ENCODE peak calls at places on chromosomes 2 and 18, in five cellular contexts. G, J, R, Y and L are unnamed samples. For H3K4me1, the result is how much of the 10 kb centered on the place peaks cover.

GRCh38 chr2:46363535-46364170 is 66.4 kb downstream of the EPAS1 start:
- DNase-seq in G (no peak), Y (no peak), J (no peak), R (no peak), L (no peak)

GRCh38 chr18:44589709-44590108 is 91.0 kb upstream of the SETBP1 start:
- DNase-seq in Y (no peak), G (no peak), J (no peak), R (no peak), L (no peak)

GRCh38 chr2:188645982-188646381 is 328.2 kb upstream of the COL3A1 start:
- DNase-seq in Y (no peak), R (no peak), J (no peak), G (no peak), L (no peak)

GRCh38 chr2:235627682-235628081 is 133.8 kb downstream of the AGAP1 start:
- DNase-seq in Y (no peak), J (no peak), R (no peak), G (no peak), L (no peak)

GRCh38 chr2:235551965-235552364 is 58.1 kb downstream of the AGAP1 start:
- DNase-seq in G (peak), Y (no peak), J (peak), R (no peak), L (peak)

GRCh38 chr2:239673641-239674040 is 272.8 kb upstream of the HDAC4 start:
- DNase-seq in R (no peak), Y (no peak), G (no peak), J (no peak), L (no peak)

GRCh38 chr2:196245746-196246145 is 74.4 kb upstream of the STK17B start:
- DNase-seq in Y (no peak), G (no peak), R (no peak), J (no peak), L (no peak)

GRCh38 chr2:72757177-72757775 is 68.6 kb downstream of the EXOC6B start:
- DNase-seq in R (no peak), J (no peak), G (no peak), Y (no peak), L (no peak)

GRCh38 chr18:28081516-28081915 is 95.4 kb downstream of the CDH2 start:
- DNase-seq in G (no peak), Y (no peak), R (no peak), J (no peak), L (no peak)

GRCh38 chr18:154151-154550 is 4.2 kb upstream of the USP14 start:
- DNase-seq in Y (no peak), G (no peak), R (no peak), J (no peak), L (no peak)

GRCh38 chr18:23716516-23716915 is 27.3 kb downstream of the LAMA3 start:
- DNase-seq in Y (no peak), G (no peak), R (no peak), J (no peak), L (no peak)

GRCh38 chr18:74949611-74950010 is 259.3 kb downstream of the PTGR3 start:
- DNase-seq in J (no peak), G (no peak), R (no peak), Y (no peak), L (no peak)

GRCh38 chr2:197174539-197175094 is 136.0 kb downstream of the ANKRD44 start:
- DNase-seq in R (no peak), G (no peak), J (no peak), Y (no peak), L (no peak)

GRCh38 chr2:142131016-142131714 is at the start of gene LRP1B:
- DNase-seq in R (no peak), J (no peak), Y (peak), G (no peak), L (peak)

GRCh38 chr2:64914735-64915509 is 74.3 kb upstream of the SLC1A4 start:
- DNase-seq in G (peak), Y (no peak), R (no peak), J (peak), L (peak)

GRCh38 chr18:13036622-13037320 is 45.6 kb downstream of the CEP192 start:
- DNase-seq in J (no peak), Y (no peak), R (no peak), G (no peak), L (no peak)

GRCh38 chr2:240594511-240595380 is 8.2 kb downstream of the CAPN10 start:
- DNase-seq in G (peak), R (no peak), Y (peak), J (no peak), L (no peak)

GRCh38 chr2:34178482-34178881 is 579.4 kb upstream of the FAM98A start:
- DNase-seq in J (no peak), R (no peak), Y (no peak), G (no peak), L (no peak)

GRCh38 chr18:9392726-9393125 is 58.2 kb downstream of the TWSG1 start:
- DNase-seq in G (no peak), R (no peak), J (peak), Y (no peak), L (no peak)

GRCh38 chr2:11750917-11751316 is 4.5 kb downstream of the LPIN1 start:
- DNase-seq in J (peak), G (no peak), Y (no peak), R (no peak), L (peak)

GRCh38 chr2:11754705-11755026 is 8.2 kb downstream of the LPIN1 start:
- DNase-seq in J (peak), Y (no peak), R (no peak), G (no peak), L (no peak)

GRCh38 chr2:11753452-11753885 is 7.0 kb downstream of the LPIN1 start:
- DNase-seq in Y (no peak), J (peak), G (no peak), R (peak), L (peak)

GRCh38 chr2:11753886-11754704 is 7.7 kb downstream of the LPIN1 start:
- DNase-seq in G (no peak), J (peak), Y (no peak), R (peak), L (peak)

DNA sequence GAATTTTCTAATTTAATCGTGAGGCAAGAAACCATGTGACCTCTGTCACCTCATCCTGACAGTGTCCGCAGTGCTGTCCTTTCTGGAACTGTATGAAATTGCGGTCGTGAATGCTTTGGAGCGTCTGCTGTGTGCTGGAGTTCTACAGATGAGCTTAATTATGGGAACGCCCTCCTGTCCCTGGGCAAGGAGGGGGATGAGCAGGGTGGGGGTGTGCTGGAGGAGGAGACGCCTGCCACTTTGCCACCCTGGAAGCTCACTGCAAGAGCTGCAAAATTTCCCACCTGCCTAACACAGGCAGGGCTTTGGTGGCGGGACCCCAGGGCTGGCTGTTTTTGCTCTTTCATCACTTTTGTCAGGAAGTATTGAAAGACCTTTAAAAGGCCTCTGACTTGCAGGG is 6.5 kb downstream of the LPIN1 start:
- DNase-seq in Y (no peak), G (no peak), R (no peak), J (no peak), L (peak)
- H3K4me1 ChIP-seq in Y (under half), G (half or more), R (half or more), J (half or more), L (half or more)

GRCh38 chr2:144686518-144687215 is 166.7 kb upstream of the ZEB2 start:
- DNase-seq in Y (no peak), G (no peak), R (no peak), J (peak), L (no peak)
- H3K4me1 ChIP-seq in Y (under half), G (under half), R (under half), J (half or more), L (under half)

DNA sequence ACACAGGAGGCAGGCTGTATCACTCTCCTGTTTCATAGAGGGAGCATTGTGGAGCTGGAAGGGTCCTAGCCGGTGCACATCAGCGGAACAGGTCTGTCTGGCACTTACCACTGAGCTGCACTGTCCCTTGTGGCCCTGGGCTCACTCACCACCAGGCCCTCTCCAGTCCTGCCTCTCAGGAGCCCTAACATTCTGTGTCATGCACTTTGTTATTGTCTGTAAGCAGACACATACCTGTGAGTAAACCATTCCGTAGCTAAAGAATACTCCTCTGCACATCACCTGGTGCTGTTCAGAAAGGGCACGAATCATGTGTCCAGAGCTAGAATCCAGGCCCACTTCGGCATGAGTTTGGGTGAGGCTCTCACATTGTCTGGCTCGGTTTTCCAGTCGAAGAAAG is 93.6 kb downstream of the CRIM1 start:
- DNase-seq in G (no peak), J (no peak), Y (no peak), R (no peak), L (no peak)
- H3K4me1 ChIP-seq in G (under half), J (under half), Y (under half), R (under half), L (under half)

GRCh38 chr2:128770143-128771080 is 451.7 kb upstream of the HS6ST1 start:
- DNase-seq in R (no peak), G (no peak), Y (no peak), J (no peak), L (no peak)
- H3K4me1 ChIP-seq in R (under half), G (under half), Y (under half), J (under half), L (under half)